ENCODE peak calls at places on chromosomes 4 and X, in four cellular contexts. Q is GM04503, W is activated gamma-delta T cell, B is spleen. I is an unnamed sample.

GRCh38 chr4:70603856-70604255 is 11.8 kb downstream of the AMBN start:
- DNase-seq in Q (no peak), B (no peak), W (no peak), I (no peak)

GRCh38 chr4:169201144-169202124 is 69.3 kb downstream of the SH3RF1 start:
- DNase-seq in B (no peak), W (no peak), Q (peak), I (no peak)

GRCh38 chr4:8010618-8011017 is 71.0 kb upstream of the AFAP1 start:
- DNase-seq in W (no peak), B (no peak), Q (no peak), I (no peak)

GRCh38 chrX:22650691-22651090 is 349.1 kb upstream of the DDX53 start:
- DNase-seq in B (no peak), W (no peak), Q (no peak), I (no peak)

GRCh38 chr4:120616041-120616440 is 306.5 kb downstream of the PRDM5 start:
- DNase-seq in Q (no peak), W (no peak), B (no peak), I (no peak)

GRCh38 chrX:14351889-14352288 is 177.4 kb upstream of the GLRA2 start:
- DNase-seq in Q (no peak), B (no peak), W (no peak), I (no peak)

GRCh38 chr4:46648088-46648744 is 258.3 kb upstream of the GABRA2 start:
- DNase-seq in B (no peak), Q (no peak), W (no peak), I (no peak)

GRCh38 chr4:39526283-39526682 is 956 bp downstream of the UGDH start:
- DNase-seq in Q (no peak), B (no peak), W (no peak), I (no peak)

GRCh38 chrX:1316527-1316926 is 20.1 kb upstream of the IL3RA start:
- DNase-seq in W (no peak), B (peak), Q (no peak), I (peak)

GRCh38 chrX:70169281-70169680 is 8.0 kb upstream of the DGAT2L6 start:
- DNase-seq in B (no peak), Q (no peak), W (no peak), I (no peak)

GRCh38 chr4:39638358-39639239 is at the start of gene SMIM14:
- DNase-seq in W (peak), Q (peak), B (peak), I (peak)

GRCh38 chrX:45077748-45078424 is 122.8 kb downstream of the DIPK2B start:
- DNase-seq in W (no peak), B (no peak), Q (no peak), I (no peak)

GRCh38 chr4:1209821-1210220 is 37.4 kb upstream of the SPON2 start:
- DNase-seq in W (no peak), B (peak), Q (no peak), I (peak)

GRCh38 chrX:16786791-16787735 is 797 bp downstream of the TXLNG start:
- DNase-seq in Q (no peak), W (peak), B (peak), I (peak)

GRCh38 chr4:179095585-179096228 is 1653.5 kb upstream of the AGA start:
- DNase-seq in W (no peak), B (no peak), Q (no peak), I (no peak)

GRCh38 chrX:48569958-48570357 is 4.3 kb upstream of the RBM3 start:
- DNase-seq in W (no peak), Q (peak), B (no peak), I (no peak)

GRCh38 chr4:42460043-42460442 is 62.8 kb downstream of the SHISA3 start:
- DNase-seq in B (no peak), W (no peak), Q (no peak), I (no peak)